ENCODE peak calls at places on chromosome 2, in seven cellular contexts. One of them, this sample, is unnamed.

GRCh38 chr2:175468699-175469098 is 287.2 kb upstream of the ATP5MC3 start:
- DNase-seq in mesenchymal stem cell: no peak
- DNase-seq in neuronal stem cell: no peak
- DNase-seq in mesendoderm: no peak
- DNase-seq in H1: no peak
- DNase-seq in IMR-90: no peak
- DNase-seq in trophoblast cell: no peak
- DNase-seq in this sample: no peak

GRCh38 chr2:216015722-216016464 is 2.5 kb upstream of the MREG start:
- DNase-seq in mesenchymal stem cell: no peak
- DNase-seq in neuronal stem cell: no peak
- DNase-seq in mesendoderm: no peak
- DNase-seq in H1: no peak
- DNase-seq in IMR-90: no peak
- DNase-seq in trophoblast cell: no peak
- DNase-seq in this sample: no peak

GRCh38 chr2:135157856-135158255 is 105.8 kb downstream of the RAB3GAP1 start:
- DNase-seq in mesenchymal stem cell: no peak
- DNase-seq in neuronal stem cell: no peak
- DNase-seq in mesendoderm: no peak
- DNase-seq in H1: no peak
- DNase-seq in IMR-90: no peak
- DNase-seq in trophoblast cell: peak
- DNase-seq in this sample: no peak

GRCh38 chr2:222756951-222757645 is 85.6 kb downstream of the MOGAT1 start:
- DNase-seq in mesenchymal stem cell: peak
- DNase-seq in neuronal stem cell: no peak
- DNase-seq in mesendoderm: peak
- DNase-seq in H1: no peak
- DNase-seq in IMR-90: peak
- DNase-seq in trophoblast cell: peak
- DNase-seq in this sample: no peak

GRCh38 chr2:233202531-233202944 is 48.9 kb upstream of the ATG16L1 start:
- DNase-seq in mesenchymal stem cell: no peak
- DNase-seq in neuronal stem cell: no peak
- DNase-seq in mesendoderm: no peak
- DNase-seq in H1: no peak
- DNase-seq in IMR-90: no peak
- DNase-seq in trophoblast cell: no peak
- DNase-seq in this sample: no peak

GRCh38 chr2:74327205-74327604 is 16.0 kb downstream of the SLC4A5 start:
- DNase-seq in mesenchymal stem cell: no peak
- DNase-seq in neuronal stem cell: no peak
- DNase-seq in mesendoderm: no peak
- DNase-seq in H1: no peak
- DNase-seq in IMR-90: no peak
- DNase-seq in trophoblast cell: peak
- DNase-seq in this sample: no peak

GRCh38 chr2:27814772-27815171 is 43.3 kb downstream of the MRPL33 start:
- DNase-seq in mesenchymal stem cell: no peak
- DNase-seq in neuronal stem cell: no peak
- DNase-seq in mesendoderm: no peak
- DNase-seq in H1: no peak
- DNase-seq in IMR-90: no peak
- DNase-seq in trophoblast cell: no peak
- DNase-seq in this sample: no peak

GRCh38 chr2:96546321-96546720 is 9.8 kb downstream of the ARID5A start:
- DNase-seq in mesenchymal stem cell: no peak
- DNase-seq in neuronal stem cell: no peak
- DNase-seq in mesendoderm: no peak
- DNase-seq in H1: no peak
- DNase-seq in IMR-90: no peak
- DNase-seq in trophoblast cell: no peak
- DNase-seq in this sample: no peak

GRCh38 chr2:147440694-147441093 is 404.1 kb upstream of the ACVR2A start:
- DNase-seq in mesenchymal stem cell: no peak
- DNase-seq in neuronal stem cell: peak
- DNase-seq in mesendoderm: no peak
- DNase-seq in H1: no peak
- DNase-seq in IMR-90: no peak
- DNase-seq in trophoblast cell: no peak
- DNase-seq in this sample: no peak

GRCh38 chr2:209331291-209331844 is 92.5 kb upstream of the MAP2 start:
- DNase-seq in mesenchymal stem cell: peak
- DNase-seq in neuronal stem cell: no peak
- DNase-seq in mesendoderm: peak
- DNase-seq in H1: no peak
- DNase-seq in IMR-90: peak
- DNase-seq in trophoblast cell: no peak
- DNase-seq in this sample: no peak

GRCh38 chr2:5766051-5766450 is 73.9 kb downstream of the SOX11 start:
- DNase-seq in mesenchymal stem cell: no peak
- DNase-seq in neuronal stem cell: no peak
- DNase-seq in mesendoderm: no peak
- DNase-seq in H1: no peak
- DNase-seq in IMR-90: peak
- DNase-seq in trophoblast cell: no peak
- DNase-seq in this sample: no peak

GRCh38 chr2:134174711-134175110 is 79.2 kb upstream of the MGAT5 start:
- DNase-seq in mesenchymal stem cell: no peak
- DNase-seq in neuronal stem cell: no peak
- DNase-seq in mesendoderm: no peak
- DNase-seq in H1: no peak
- DNase-seq in IMR-90: no peak
- DNase-seq in trophoblast cell: no peak
- DNase-seq in this sample: no peak

GRCh38 chr2:26983746-26984145 is 13.3 kb downstream of the MAPRE3 start:
- DNase-seq in mesenchymal stem cell: no peak
- DNase-seq in neuronal stem cell: no peak
- DNase-seq in mesendoderm: no peak
- DNase-seq in H1: no peak
- DNase-seq in IMR-90: no peak
- DNase-seq in trophoblast cell: no peak
- DNase-seq in this sample: no peak

GRCh38 chr2:11674983-11675382 is 5.0 kb upstream of the NTSR2 start:
- DNase-seq in mesenchymal stem cell: no peak
- DNase-seq in neuronal stem cell: no peak
- DNase-seq in mesendoderm: no peak
- DNase-seq in H1: no peak
- DNase-seq in IMR-90: no peak
- DNase-seq in trophoblast cell: no peak
- DNase-seq in this sample: no peak

GRCh38 chr2:11677146-11678055 is 7.4 kb upstream of the NTSR2 start:
- DNase-seq in mesenchymal stem cell: no peak
- DNase-seq in neuronal stem cell: no peak
- DNase-seq in mesendoderm: peak
- DNase-seq in H1: no peak
- DNase-seq in IMR-90: no peak
- DNase-seq in trophoblast cell: no peak
- DNase-seq in this sample: peak

GRCh38 chr2:11678306-11678960 is 8.4 kb upstream of the NTSR2 start:
- DNase-seq in mesenchymal stem cell: no peak
- DNase-seq in neuronal stem cell: no peak
- DNase-seq in mesendoderm: no peak
- DNase-seq in H1: no peak
- DNase-seq in IMR-90: no peak
- DNase-seq in trophoblast cell: no peak
- DNase-seq in this sample: peak

GRCh38 chr2:11676640-11677039 is 6.6 kb upstream of the NTSR2 start:
- DNase-seq in mesenchymal stem cell: no peak
- DNase-seq in neuronal stem cell: no peak
- DNase-seq in mesendoderm: no peak
- DNase-seq in H1: no peak
- DNase-seq in IMR-90: no peak
- DNase-seq in trophoblast cell: no peak
- DNase-seq in this sample: no peak

GRCh38 chr2:11675423-11676112 is 5.6 kb upstream of the NTSR2 start:
- DNase-seq in mesenchymal stem cell: no peak
- DNase-seq in neuronal stem cell: no peak
- DNase-seq in mesendoderm: no peak
- DNase-seq in H1: no peak
- DNase-seq in IMR-90: no peak
- DNase-seq in trophoblast cell: no peak
- DNase-seq in this sample: no peak
- H2BK120ac ChIP-seq in mesenchymal stem cell: no peak
- H2BK120ac ChIP-seq in neuronal stem cell: no peak
- H2BK120ac ChIP-seq in mesendoderm: no peak
- H2BK120ac ChIP-seq in H1: no peak
- H2BK120ac ChIP-seq in IMR-90: no peak
- H2BK120ac ChIP-seq in trophoblast cell: no peak
- H2BK120ac ChIP-seq in this sample: no peak

GRCh38 chr2:12897181-12897580 is 180.4 kb downstream of the TRIB2 start:
- DNase-seq in mesenchymal stem cell: no peak
- DNase-seq in neuronal stem cell: no peak
- DNase-seq in mesendoderm: no peak
- DNase-seq in H1: no peak
- DNase-seq in IMR-90: no peak
- DNase-seq in trophoblast cell: no peak
- DNase-seq in this sample: no peak
- H2BK5ac ChIP-seq in mesenchymal stem cell: no peak
- H2BK5ac ChIP-seq in neuronal stem cell: no peak
- H2BK5ac ChIP-seq in mesendoderm: no peak
- H2BK5ac ChIP-seq in H1: no peak
- H2BK5ac ChIP-seq in IMR-90: no peak
- H2BK5ac ChIP-seq in trophoblast cell: no peak
- H2BK5ac ChIP-seq in this sample: no peak

DNA sequence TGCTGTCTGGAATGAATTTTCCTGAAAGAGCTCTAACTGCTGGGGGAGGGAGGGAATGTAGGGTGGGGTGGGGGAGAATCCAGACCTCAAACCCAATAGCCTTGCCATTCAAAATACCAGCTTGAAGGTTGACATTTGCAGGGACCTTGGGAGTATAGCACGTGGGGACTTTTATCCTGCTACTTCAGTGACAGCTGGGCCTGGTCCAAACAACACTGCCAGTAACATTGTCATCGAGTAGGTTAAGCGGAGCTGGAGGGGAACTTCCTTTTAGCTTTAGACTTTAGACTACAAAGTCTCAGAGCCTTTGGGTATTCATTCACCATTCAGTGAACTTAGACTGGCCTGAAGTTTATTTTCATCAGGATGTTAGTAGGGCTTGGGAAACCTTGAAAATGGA is 248.7 kb downstream of the MEIS1 start:
- DNase-seq in mesenchymal stem cell: no peak
- DNase-seq in neuronal stem cell: no peak
- DNase-seq in mesendoderm: no peak
- DNase-seq in H1: no peak
- DNase-seq in IMR-90: no peak
- DNase-seq in trophoblast cell: no peak
- DNase-seq in this sample: no peak
- H3K23ac ChIP-seq in mesenchymal stem cell: no peak
- H3K23ac ChIP-seq in neuronal stem cell: no peak
- H3K23ac ChIP-seq in mesendoderm: no peak
- H3K23ac ChIP-seq in H1: no peak
- H3K23ac ChIP-seq in IMR-90: no peak
- H3K23ac ChIP-seq in trophoblast cell: no peak
- H3K23ac ChIP-seq in this sample: no peak

GRCh38 chr2:192218970-192219369 is 24.2 kb upstream of the TMEFF2 start:
- DNase-seq in mesenchymal stem cell: no peak
- DNase-seq in neuronal stem cell: no peak
- DNase-seq in mesendoderm: no peak
- DNase-seq in H1: no peak
- DNase-seq in IMR-90: no peak
- DNase-seq in trophoblast cell: no peak
- DNase-seq in this sample: no peak

GRCh38 chr2:192218347-192218746 is 23.6 kb upstream of the TMEFF2 start:
- DNase-seq in mesenchymal stem cell: no peak
- DNase-seq in neuronal stem cell: no peak
- DNase-seq in mesendoderm: no peak
- DNase-seq in H1: no peak
- DNase-seq in IMR-90: no peak
- DNase-seq in trophoblast cell: no peak
- DNase-seq in this sample: no peak

GRCh38 chr2:192216336-192216735 is 21.6 kb upstream of the TMEFF2 start:
- DNase-seq in mesenchymal stem cell: no peak
- DNase-seq in neuronal stem cell: no peak
- DNase-seq in mesendoderm: no peak
- DNase-seq in H1: no peak
- DNase-seq in IMR-90: no peak
- DNase-seq in trophoblast cell: no peak
- DNase-seq in this sample: no peak

GRCh38 chr2:192215096-192215877 is 20.6 kb upstream of the TMEFF2 start:
- DNase-seq in mesenchymal stem cell: no peak
- DNase-seq in neuronal stem cell: no peak
- DNase-seq in mesendoderm: no peak
- DNase-seq in H1: no peak
- DNase-seq in IMR-90: no peak
- DNase-seq in trophoblast cell: no peak
- DNase-seq in this sample: no peak
- H2BK120ac ChIP-seq in mesenchymal stem cell: no peak
- H2BK120ac ChIP-seq in neuronal stem cell: no peak
- H2BK120ac ChIP-seq in mesendoderm: no peak
- H2BK120ac ChIP-seq in H1: no peak
- H2BK120ac ChIP-seq in IMR-90: no peak
- H2BK120ac ChIP-seq in trophoblast cell: no peak
- H2BK120ac ChIP-seq in this sample: no peak

GRCh38 chr2:72933207-72933606 is 15.9 kb downstream of the EMX1 start:
- DNase-seq in mesenchymal stem cell: no peak
- DNase-seq in neuronal stem cell: no peak
- DNase-seq in mesendoderm: no peak
- DNase-seq in H1: no peak
- DNase-seq in IMR-90: no peak
- DNase-seq in trophoblast cell: no peak
- DNase-seq in this sample: no peak

GRCh38 chr2:72932805-72933204 is 15.5 kb downstream of the EMX1 start:
- DNase-seq in mesenchymal stem cell: no peak
- DNase-seq in neuronal stem cell: no peak
- DNase-seq in mesendoderm: no peak
- DNase-seq in H1: no peak
- DNase-seq in IMR-90: no peak
- DNase-seq in trophoblast cell: no peak
- DNase-seq in this sample: no peak

GRCh38 chr2:72933646-72934151 is 16.4 kb downstream of the EMX1 start:
- DNase-seq in mesenchymal stem cell: no peak
- DNase-seq in neuronal stem cell: no peak
- DNase-seq in mesendoderm: no peak
- DNase-seq in H1: no peak
- DNase-seq in IMR-90: no peak
- DNase-seq in trophoblast cell: no peak
- DNase-seq in this sample: no peak

GRCh38 chr2:72931280-72931910 is 14.1 kb downstream of the EMX1 start:
- DNase-seq in mesenchymal stem cell: no peak
- DNase-seq in neuronal stem cell: no peak
- DNase-seq in mesendoderm: no peak
- DNase-seq in H1: no peak
- DNase-seq in IMR-90: peak
- DNase-seq in trophoblast cell: no peak
- DNase-seq in this sample: no peak

DNA sequence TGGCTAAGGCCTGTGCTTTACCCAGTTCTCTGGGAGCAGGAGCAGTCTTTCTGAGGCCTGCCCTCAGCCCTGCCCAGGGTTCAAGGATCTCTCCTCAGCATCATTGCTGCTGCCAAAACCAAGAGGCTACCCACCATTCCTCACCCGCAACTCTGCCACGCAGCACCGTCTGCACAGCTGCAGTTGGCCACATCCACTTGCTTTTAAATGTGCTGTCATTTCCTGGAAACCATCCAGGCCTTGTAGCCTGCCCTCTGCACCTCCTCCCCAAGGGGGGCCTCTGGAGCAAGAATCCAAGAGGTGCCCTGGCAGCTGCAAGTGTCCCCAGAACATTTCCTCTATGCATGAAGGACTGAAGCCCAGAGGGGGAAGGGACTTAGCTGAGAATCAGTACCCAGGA is 14.7 kb downstream of the EMX1 start:
- DNase-seq in mesenchymal stem cell: no peak
- DNase-seq in neuronal stem cell: no peak
- DNase-seq in mesendoderm: no peak
- DNase-seq in H1: no peak
- DNase-seq in IMR-90: peak
- DNase-seq in trophoblast cell: no peak
- DNase-seq in this sample: no peak
- H2BK5ac ChIP-seq in mesenchymal stem cell: no peak
- H2BK5ac ChIP-seq in neuronal stem cell: no peak
- H2BK5ac ChIP-seq in mesendoderm: no peak
- H2BK5ac ChIP-seq in H1: no peak
- H2BK5ac ChIP-seq in IMR-90: no peak
- H2BK5ac ChIP-seq in trophoblast cell: no peak
- H2BK5ac ChIP-seq in this sample: no peak